ENCODE peak calls at places on chromosomes 5 and 9, in five cellular contexts. W is HCT116, C is neural progenitor cell, E is MM.1S, S is GM23248. R is an unnamed sample.

GRCh38 chr9:4324513-4324912 is 24.6 kb upstream of the GLIS3 start:
- DNase-seq in W (no peak), C (no peak), E (no peak), S (peak; percentile 68), R (no peak)

GRCh38 chr9:116154976-116155699 is 1.5 kb downstream of the PAPPA start:
- DNase-seq in W (no peak), C (peak; percentile 21), E (no peak), S (peak; percentile 71), R (no peak)

GRCh38 chr5:17325770-17326599 is 108.6 kb downstream of the BASP1 start:
- DNase-seq in W (no peak), C (no peak), E (no peak), S (no peak), R (peak; percentile 46)

GRCh38 chr9:37302277-37302676 is 120.2 kb upstream of the GRHPR start:
- DNase-seq in W (no peak), C (no peak), E (peak; percentile 94), S (no peak), R (no peak)

GRCh38 chr5:120528609-120529008 is 64.5 kb downstream of the PRR16 start:
- DNase-seq in W (no peak), C (no peak), E (no peak), S (peak; percentile 60), R (no peak)

GRCh38 chr5:154811653-154812465 is 38.5 kb downstream of the FAXDC2 start:
- DNase-seq in W (peak; percentile 59), C (peak; percentile 52), E (peak; percentile 43), S (peak; percentile 73), R (peak; percentile 52)

GRCh38 chr5:67063791-67064190 is 132.8 kb downstream of the CD180 start:
- DNase-seq in W (no peak), C (no peak), E (no peak), S (peak; percentile 4), R (no peak)

GRCh38 chr5:129161830-129162229 is 67.3 kb downstream of the ISOC1 start:
- DNase-seq in W (no peak), C (no peak), E (no peak), S (no peak), R (no peak)

GRCh38 chr5:162603399-162603798 is 535.8 kb downstream of the GABRG2 start:
- DNase-seq in W (no peak), C (peak; percentile 10), E (no peak), S (no peak), R (no peak)

GRCh38 chr9:6305954-6306563 is 22.1 kb upstream of the TPD52L3 start:
- DNase-seq in W (peak; percentile 32), C (peak; percentile 36), E (peak; percentile 61), S (peak; percentile 70), R (peak; percentile 69)

GRCh38 chr9:135156525-135157510 is 69.3 kb downstream of the OLFM1 start:
- DNase-seq in W (peak; percentile 19), C (peak; percentile 92), E (peak; percentile 50), S (peak; percentile 60), R (peak; percentile 6)

GRCh38 chr5:123283537-123283936 is 139.7 kb downstream of the CEP120 start:
- DNase-seq in W (no peak), C (no peak), E (no peak), S (no peak), R (no peak)

GRCh38 chr5:149588947-149589346 is 7.6 kb downstream of the ARHGEF37 start:
- DNase-seq in W (no peak), C (no peak), E (no peak), S (peak; percentile 27), R (no peak)

GRCh38 chr9:121609845-121610637 is 41.4 kb upstream of the DAB2IP start:
- DNase-seq in W (peak; percentile 62), C (no peak), E (no peak), S (peak; percentile 66), R (peak; percentile 93)

GRCh38 chr9:33445389-33445881 is 2.0 kb downstream of the AQP3 start:
- DNase-seq in W (no peak), C (no peak), E (no peak), S (no peak), R (peak; percentile 29)

GRCh38 chr5:93600409-93601052 is 17.5 kb downstream of the NR2F1 start:
- DNase-seq in W (no peak), C (peak; percentile 27), E (no peak), S (no peak), R (no peak)

GRCh38 chr5:67246108-67246507 is 49.5 kb upstream of the CD180 start:
- DNase-seq in W (peak; percentile 53), C (peak; percentile 79), E (peak; percentile 71), S (peak; percentile 74), R (peak; percentile 70)

GRCh38 chr9:114697951-114698351 is 16.0 kb upstream of the TEX48 start:
- DNase-seq in W (no peak), C (no peak), E (no peak), S (no peak), R (no peak)

GRCh38 chr5:78360674-78361225 is 333 bp downstream of the SCAMP1 start:
- DNase-seq in W (no peak), C (no peak), E (peak; percentile 49), S (no peak), R (no peak)

GRCh38 chr9:2150338-2150737 is 135.2 kb downstream of the SMARCA2 start:
- DNase-seq in W (no peak), C (no peak), E (no peak), S (no peak), R (no peak)

GRCh38 chr5:171990713-171991015 is 15.8 kb downstream of the FBXW11 start:
- DNase-seq in W (no peak), C (no peak), E (no peak), S (no peak), R (peak; percentile 34)

GRCh38 chr5:43010956-43011355 is 29.2 kb downstream of the ANXA2R start:
- DNase-seq in W (no peak), C (no peak), E (no peak), S (peak; percentile 33), R (no peak)

GRCh38 chr5:37840036-37840909 is at the start of gene GDNF:
- DNase-seq in W (no peak), C (peak; percentile 70), E (peak; percentile 76), S (peak; percentile 86), R (peak; percentile 41)

GRCh38 chr9:80948876-80949275 is 740.5 kb downstream of the TLE1 start:
- DNase-seq in W (no peak), C (no peak), E (no peak), S (no peak), R (no peak)

GRCh38 chr9:113309204-113309813 is 6.1 kb upstream of the RNF183 start:
- DNase-seq in W (peak; percentile 8), C (peak; percentile 47), E (peak; percentile 62), S (peak; percentile 72), R (peak; percentile 55)

GRCh38 chr5:140565024-140565779 is 574 bp downstream of the SLC35A4 start:
- DNase-seq in W (no peak), C (no peak), E (no peak), S (peak; percentile 80), R (peak; percentile 35)

GRCh38 chr5:13660072-13660471 is 284.4 kb downstream of the DNAH5 start:
- DNase-seq in W (no peak), C (peak; percentile 19), E (no peak), S (peak; percentile 15), R (peak; percentile 53)

GRCh38 chr5:93078082-93079038 is 502.7 kb downstream of the NR2F1-AS1 start:
- DNase-seq in W (peak; percentile 99), C (no peak), E (peak; percentile 52), S (peak; percentile 97), R (peak; percentile 100)

GRCh38 chr5:57412010-57412409 is 70.6 kb downstream of the ACTBL2 start:
- DNase-seq in W (no peak), C (no peak), E (no peak), S (peak; percentile 76), R (peak; percentile 58)
- H3K9ac ChIP-seq in W (no peak overlapping the region), C (no peak overlapping the region), E (no peak overlapping the region), S (peak overlapping the region; percentile 3), R (no peak overlapping the region)

GRCh38 chr9:27497883-27498553 is 26.1 kb upstream of the IFNK start:
- DNase-seq in W (no peak), C (peak; percentile 37), E (no peak), S (no peak), R (no peak)

GRCh38 chr9:27503623-27504022 is 20.5 kb upstream of the IFNK start:
- DNase-seq in W (no peak), C (no peak), E (no peak), S (no peak), R (no peak)

GRCh38 chr9:27496134-27496504 is 28.0 kb upstream of the IFNK start:
- DNase-seq in W (no peak), C (no peak), E (no peak), S (no peak), R (no peak)

GRCh38 chr9:27495480-27496133 is 28.5 kb upstream of the IFNK start:
- DNase-seq in W (no peak), C (no peak), E (no peak), S (no peak), R (no peak)

GRCh38 chr9:27499481-27499880 is 24.6 kb upstream of the IFNK start:
- DNase-seq in W (no peak), C (no peak), E (no peak), S (peak; percentile 37), R (peak; percentile 74)
- TF ChIP-seq EZH2phosphoT487 in W (no peak), C (no peak), E (no peak), S (no peak), R (no peak)

GRCh38 chr5:77145666-77146065 is 58.6 kb upstream of the ZBED3 start:
- DNase-seq in W (no peak), C (no peak), E (no peak), S (peak; percentile 84), R (peak; percentile 52)
- TF ChIP-seq EZH2 in W (no peak), C (no peak), E (no peak), S (no peak), R (no peak)

DNA sequence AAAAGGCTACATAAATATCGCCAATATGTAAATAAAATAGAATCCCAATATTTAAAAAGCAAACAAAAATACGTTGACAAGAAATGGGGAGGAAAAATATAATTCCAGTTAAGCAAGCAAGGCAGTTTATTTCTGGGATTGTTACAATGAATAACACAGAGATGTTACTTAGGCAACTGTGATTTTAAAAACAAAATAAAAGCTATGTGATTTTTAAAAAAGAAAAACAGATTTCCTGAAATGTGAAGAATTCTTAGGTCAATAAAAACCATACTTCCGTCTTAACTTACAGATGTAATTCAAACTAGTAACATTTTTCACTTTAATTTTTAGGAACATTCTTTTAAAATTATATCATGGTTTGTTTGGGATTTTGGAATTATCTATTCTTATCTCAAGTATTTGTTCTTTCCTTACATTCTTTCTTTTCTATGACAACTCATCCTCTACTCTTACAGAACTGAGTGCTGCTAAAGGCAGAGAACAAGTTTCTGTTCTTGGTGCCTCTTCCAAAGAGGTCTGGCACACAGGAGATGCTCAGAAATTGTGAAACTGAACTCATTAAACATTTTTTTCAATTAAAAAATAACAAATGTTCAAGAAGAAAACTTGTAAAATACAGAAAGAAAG is 159.5 kb downstream of the RAPGEF6 start:
- DNase-seq in W (no peak), C (no peak), E (no peak), S (peak; percentile 44), R (no peak)
- H3K9ac ChIP-seq in W (no peak overlapping the region), C (no peak overlapping the region), E (no peak overlapping the region), S (peak overlapping the region; percentile 57), R (no peak overlapping the region)

R was measured in PC-3.